ENCODE peak calls at places on chromosomes 12 and 14, in seven cellular contexts. H, N, E, D, M, J and Y are unnamed samples.
A peak's percentile ranks its signal among the peaks of the same experiment; 100 is the strongest.

GRCh38 chr12:71967176-71967575 is 28.5 kb downstream of the TPH2 start:
- DNase-seq in N (no peak), E (no peak), M (no peak), D (no peak), H (peak; percentile 53), J (no peak), Y (no peak)

GRCh38 chr12:113831486-113831885 is 134.6 kb downstream of the RBM19 start:
- DNase-seq in E (no peak), N (no peak), J (no peak), H (no peak), M (no peak), D (no peak), Y (no peak)

GRCh38 chr12:25994252-25994651 is 35.8 kb downstream of the RASSF8 start:
- DNase-seq in J (peak; percentile 86), D (no peak), H (no peak), M (no peak), E (no peak), N (no peak), Y (no peak)

GRCh38 chr12:51389302-51389999 is 1.8 kb downstream of the GALNT6 start:
- DNase-seq in M (no peak), N (no peak), E (no peak), H (no peak), J (no peak), D (no peak), Y (no peak)

GRCh38 chr12:71865757-71866536 is 26.4 kb downstream of the TBC1D15 start:
- DNase-seq in J (no peak), N (no peak), D (no peak), M (no peak), H (no peak), E (no peak), Y (no peak)

GRCh38 chr12:65881348-65881961 is 57.2 kb downstream of the HMGA2 start:
- DNase-seq in M (peak; percentile 44), N (peak; percentile 14), E (peak; percentile 12), H (peak; percentile 29), D (no peak), J (no peak), Y (no peak)

GRCh38 chr12:44532940-44533339 is 343.2 kb downstream of the NELL2 start:
- DNase-seq in E (no peak), N (no peak), H (no peak), J (no peak), M (no peak), D (no peak), Y (no peak)

GRCh38 chr12:52151859-52152783 is 39.7 kb downstream of the KRT80 start:
- DNase-seq in E (peak; percentile 25), N (peak; percentile 82), J (no peak), H (no peak), M (peak; percentile 70), D (peak; percentile 68), Y (peak; percentile 4)

GRCh38 chr12:51693569-51693968 is 102.5 kb downstream of the SCN8A start:
- DNase-seq in E (no peak), M (no peak), D (no peak), N (no peak), J (no peak), H (no peak), Y (no peak)

GRCh38 chr14:93163570-93163969 is 21.1 kb downstream of the MOAP1 start:
- DNase-seq in N (no peak), J (no peak), D (no peak), E (no peak), H (no peak), M (no peak), Y (no peak)

GRCh38 chr12:76863811-76864210 is 15.0 kb downstream of the CSRP2 start:
- DNase-seq in J (no peak), D (no peak), N (no peak), H (no peak), E (no peak), M (no peak), Y (no peak)

GRCh38 chr12:76864791-76865400 is 13.9 kb downstream of the CSRP2 start:
- DNase-seq in N (no peak), D (no peak), M (no peak), H (no peak), E (no peak), J (no peak), Y (no peak)

GRCh38 chr12:76863005-76863670 is 15.7 kb downstream of the CSRP2 start:
- DNase-seq in D (no peak), E (no peak), J (peak; percentile 53), M (no peak), H (no peak), N (no peak), Y (no peak)

GRCh38 chr12:76866726-76867125 is 12.1 kb downstream of the CSRP2 start:
- DNase-seq in N (no peak), D (peak; percentile 54), E (no peak), M (no peak), J (peak; percentile 36), H (no peak), Y (no peak)

DNA sequence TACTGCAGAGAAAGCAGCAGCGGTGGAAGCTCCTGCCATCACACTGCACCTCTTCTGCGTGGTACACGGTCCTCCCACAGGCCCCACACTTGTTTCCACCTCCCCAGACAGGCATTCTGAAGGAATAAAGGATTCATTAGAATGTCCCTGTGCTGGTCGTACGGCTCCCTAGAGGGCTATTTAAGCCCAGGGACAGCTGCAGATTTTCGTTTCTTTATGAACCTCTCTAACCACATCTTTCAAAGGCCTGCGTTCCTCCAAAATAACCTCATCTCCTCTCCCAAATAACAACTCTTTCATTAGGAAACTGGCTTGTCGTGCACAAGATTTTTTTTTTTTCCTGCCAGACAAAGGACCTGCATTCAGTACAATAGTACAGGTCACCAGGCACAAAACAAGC is 12.7 kb downstream of the CSRP2 start:
- DNase-seq in J (no peak), N (no peak), M (no peak), D (peak; percentile 77), H (peak; percentile 15), E (no peak), Y (no peak)
- H3K27ac ChIP-seq in J (no peak overlapping the region), N (no peak overlapping the region), M (no peak overlapping the region), D (peak overlapping the region; percentile 98), H (peak overlapping the region; percentile 20), E (no peak overlapping the region), Y (no peak overlapping the region)

GRCh38 chr12:53674977-53675700 is 744 bp downstream of the ATP5MC2 start:
- DNase-seq in N (no peak), E (no peak), D (no peak), H (no peak), M (no peak), J (no peak), Y (no peak)

GRCh38 chr12:53675701-53676607 is at the start of gene ATP5MC2:
- DNase-seq in E (peak; percentile 98), M (peak; percentile 99), D (peak; percentile 97), N (peak; percentile 96), J (peak; percentile 97), H (peak; percentile 99), Y (peak; percentile 98)

GRCh38 chr12:53670966-53671365 is 4.9 kb downstream of the ATP5MC2 start:
- DNase-seq in E (no peak), N (no peak), D (no peak), M (no peak), J (no peak), H (no peak), Y (no peak)

DNA sequence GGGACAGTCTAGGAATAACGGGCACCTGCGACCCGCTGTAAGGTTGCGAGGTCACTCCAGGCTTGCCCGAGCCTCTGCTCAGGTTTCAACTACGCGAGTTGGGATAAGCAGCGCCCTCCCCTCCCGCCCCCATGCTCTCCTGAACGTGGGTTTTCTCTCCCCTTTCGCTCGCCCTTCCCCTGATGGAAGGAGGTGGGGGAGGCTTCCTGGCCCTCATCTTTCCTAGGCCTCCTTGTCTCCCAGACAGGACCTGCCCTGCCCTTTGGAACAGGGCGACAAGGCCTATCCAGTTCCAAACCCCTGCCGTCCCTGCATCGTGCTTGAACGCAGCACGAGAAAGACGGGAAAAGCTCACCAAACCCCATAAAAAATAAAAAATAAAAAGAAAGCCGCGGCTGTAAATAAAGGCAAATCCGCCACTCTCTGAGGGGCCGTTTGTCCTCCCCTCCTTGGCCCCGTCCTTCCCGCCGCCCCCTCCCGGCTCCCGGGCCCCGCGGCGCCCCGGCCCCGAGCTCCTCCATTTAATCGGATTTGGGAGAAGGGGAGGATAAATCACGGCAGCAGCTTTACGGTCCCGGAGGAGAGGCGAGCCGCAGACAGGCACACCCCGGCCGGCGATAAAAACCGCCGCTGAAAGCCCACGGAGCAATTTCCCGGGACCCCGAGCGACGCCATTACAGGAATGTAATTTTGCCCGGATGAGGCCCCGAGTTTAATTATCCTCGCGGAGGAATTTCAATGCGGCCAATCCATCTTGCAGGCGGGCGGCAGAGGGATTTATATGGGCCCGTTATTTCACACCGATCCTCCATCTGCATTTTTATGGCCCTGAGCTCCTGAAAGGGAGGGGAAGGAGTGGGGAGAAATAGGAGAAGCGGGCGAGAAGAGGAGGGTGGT is 1.1 kb upstream of the ATP5MC2 start:
- DNase-seq in D (peak; percentile 74), M (peak; percentile 52), J (peak; percentile 4), E (peak; percentile 48), H (peak; percentile 72), N (peak; percentile 43), Y (peak; percentile 61)
- H3K27ac ChIP-seq in D (peak overlapping the region; percentile 88), M (peak overlapping the region; percentile 81), J (peak overlapping the region; percentile 59), E (peak overlapping the region; percentile 93), H (peak overlapping the region; percentile 98), N (peak overlapping the region; percentile 94), Y (peak overlapping the region; percentile 99)

GRCh38 chr12:124361074-124361965 is 66.4 kb downstream of the RFLNA start:
- DNase-seq in E (peak; percentile 42), N (no peak), D (no peak), H (no peak), M (no peak), J (no peak), Y (no peak)

GRCh38 chr12:124361996-124362395 is 67.1 kb downstream of the RFLNA start:
- DNase-seq in D (no peak), E (no peak), M (no peak), J (no peak), H (no peak), N (no peak), Y (no peak)

GRCh38 chr12:124365726-124366430 is 71.0 kb downstream of the RFLNA start:
- DNase-seq in N (no peak), M (no peak), E (no peak), J (no peak), H (peak; percentile 79), D (no peak), Y (peak; percentile 41)

GRCh38 chr12:124364543-124364942 is 69.7 kb downstream of the RFLNA start:
- DNase-seq in H (no peak), J (no peak), N (no peak), M (peak; percentile 55), D (no peak), E (no peak), Y (no peak)

DNA sequence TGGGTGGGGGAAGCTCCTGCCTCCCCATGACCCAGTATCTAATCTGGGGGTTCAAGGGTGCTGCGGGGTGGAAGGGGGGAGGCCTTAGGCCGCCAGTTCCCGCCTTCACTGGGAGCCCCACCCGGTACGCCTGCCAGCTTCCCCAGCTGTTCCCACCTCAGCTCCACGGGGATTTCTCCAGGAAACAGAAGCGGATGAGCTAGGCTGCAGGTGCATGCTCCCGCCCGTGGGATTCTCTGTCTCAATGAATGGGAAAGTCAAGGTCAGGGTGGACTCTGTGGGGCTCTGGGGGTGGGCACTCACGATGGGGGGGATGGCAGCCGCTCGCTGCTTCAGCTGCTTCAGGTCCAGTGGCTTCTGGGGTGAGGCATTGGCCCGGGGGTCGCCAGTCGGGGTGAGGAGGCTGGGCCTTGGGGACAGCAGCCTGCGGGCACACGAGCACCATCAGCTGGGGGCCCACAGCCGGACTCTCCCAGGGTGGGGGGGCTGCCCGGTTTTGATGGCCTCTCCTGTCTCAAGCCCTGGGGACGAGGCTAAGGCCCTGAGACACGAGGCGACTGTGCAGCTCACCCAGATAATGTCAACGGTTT is 68.6 kb downstream of the RFLNA start:
- DNase-seq in N (no peak), M (no peak), D (no peak), E (no peak), H (no peak), J (no peak), Y (no peak)
- H3K27ac ChIP-seq in N (no peak overlapping the region), M (no peak overlapping the region), D (no peak overlapping the region), E (peak overlapping the region; percentile 93), H (peak overlapping the region; percentile 14), J (no peak overlapping the region), Y (peak overlapping the region; percentile 49)

GRCh38 chr12:54357802-54358619 is 6.3 kb downstream of the GPR84 start:
- DNase-seq in E (no peak), N (no peak), D (no peak), M (no peak), J (no peak), H (peak; percentile 62), Y (no peak)
- H3K27ac ChIP-seq in E (peak overlapping the region; percentile 88), N (peak overlapping the region; percentile 92), D (peak overlapping the region; percentile 93), M (peak overlapping the region; percentile 17), J (peak overlapping the region; percentile 95), H (peak overlapping the region; percentile 99), Y (peak overlapping the region; percentile 96)